ENCODE peak calls at places on chromosomes 13 and 19, in seven cellular contexts. M is CD8-positive, alpha-beta T cell; W is small intestine; F is uterus; B is K562; G is left ventricle myocardium inferior; N is transverse colon. R is an unnamed sample.

GRCh38 chr19:3536429-3537100 is 2.4 kb upstream of the TEKTIP1 start:
- DNase-seq in M (no peak), G (peak; percentile 45), B (no peak), N (no peak), F (no peak), W (no peak), R (peak; percentile 26)

GRCh38 chr13:24716446-24716845 is 36.2 kb downstream of the ATP12A start:
- DNase-seq in W (no peak), M (no peak), B (no peak), F (no peak), G (no peak), N (no peak), R (no peak)

GRCh38 chr19:8192227-8192820 is 16.8 kb upstream of the CERS4 start:
- DNase-seq in N (no peak), F (no peak), B (no peak), G (no peak), W (no peak), M (no peak), R (no peak)

GRCh38 chr19:41993612-41994483 is at the start of gene ATP1A3:
- DNase-seq in B (peak; percentile 95), W (peak; percentile 36), N (peak; percentile 52), M (peak; percentile 38), F (no peak), G (peak; percentile 67), R (peak; percentile 91)

GRCh38 chr13:67792151-67792665 is 562.1 kb upstream of the PCDH9 start:
- DNase-seq in M (no peak), G (no peak), W (no peak), B (no peak), N (no peak), F (no peak), R (no peak)

GRCh38 chr19:10625003-10625761 is at the start of gene SLC44A2:
- DNase-seq in G (peak; percentile 86), M (no peak), B (peak; percentile 21), W (peak; percentile 87), N (peak; percentile 93), F (peak; percentile 60), R (peak; percentile 53)

GRCh38 chr19:47663911-47664771 is 49.1 kb upstream of the EHD2 start:
- DNase-seq in M (no peak), F (peak; percentile 94), W (peak; percentile 82), B (peak; percentile 56), G (peak; percentile 66), N (peak; percentile 69), R (no peak)

GRCh38 chr13:19178901-19179593 is 2.6 kb downstream of the TUBA3C start:
- DNase-seq in W (no peak), N (no peak), M (no peak), B (no peak), G (peak; percentile 31), F (no peak), R (no peak)

GRCh38 chr19:42207767-42208259 is 9.7 kb downstream of the DEDD2 start:
- DNase-seq in F (no peak), M (no peak), W (no peak), G (no peak), N (no peak), B (peak; percentile 75), R (no peak)

GRCh38 chr13:73874460-73874859 is 259.7 kb downstream of the KLF12 start:
- DNase-seq in W (no peak), F (no peak), B (no peak), G (no peak), M (no peak), N (no peak), R (no peak)

GRCh38 chr13:108322206-108322824 is 52.8 kb downstream of the TNFSF13B start:
- DNase-seq in B (peak; percentile 10), W (peak; percentile 52), F (no peak), M (no peak), N (no peak), G (no peak), R (no peak)

GRCh38 chr13:99892189-99892588 is 79.4 kb downstream of the ZIC5 start:
- DNase-seq in G (no peak), N (no peak), B (no peak), F (no peak), W (no peak), M (no peak), R (no peak)

GRCh38 chr19:1806184-1807029 is 5.7 kb downstream of the ATP8B3 start:
- DNase-seq in B (no peak), F (no peak), W (no peak), G (no peak), N (no peak), M (no peak), R (no peak)

GRCh38 chr19:15673176-15673654 is 328 bp downstream of the CYP4F12 start:
- DNase-seq in W (peak; percentile 82), B (no peak), N (peak; percentile 43), G (peak; percentile 15), F (no peak), M (no peak), R (no peak)

GRCh38 chr19:48644839-48645651 is 942 bp downstream of the CA11 start:
- DNase-seq in N (peak; percentile 78), W (peak; percentile 77), B (peak; percentile 75), M (peak; percentile 56), F (peak; percentile 89), G (peak; percentile 72), R (peak; percentile 80)

GRCh38 chr13:75762066-75762937 is 126.2 kb downstream of the LMO7 start:
- DNase-seq in G (no peak), F (no peak), N (no peak), M (no peak), B (no peak), W (peak; percentile 71), R (no peak)

GRCh38 chr19:2381151-2381822 is 21.2 kb downstream of the TMPRSS9 start:
- DNase-seq in N (no peak), B (no peak), F (no peak), G (no peak), M (no peak), W (no peak), R (no peak)

GRCh38 chr19:10763828-10764339 is 46.0 kb downstream of the DNM2 start:
- DNase-seq in N (no peak), M (no peak), W (no peak), F (no peak), B (no peak), G (no peak), R (no peak)

GRCh38 chr19:10863107-10863700 is 8.1 kb upstream of the CARM1 start:
- DNase-seq in M (no peak), G (no peak), B (peak; percentile 63), N (no peak), W (peak; percentile 33), F (peak; percentile 42), R (no peak)

GRCh38 chr13:111515648-111516047 is 195.2 kb downstream of the TEX29 start:
- DNase-seq in F (no peak), G (no peak), B (no peak), W (no peak), M (no peak), N (no peak), R (no peak)

GRCh38 chr19:33758541-33759013 is 38.1 kb upstream of the KCTD15 start:
- DNase-seq in F (no peak), B (no peak), W (no peak), M (no peak), G (no peak), N (no peak), R (no peak)

GRCh38 chr19:18281082-18282020 is at the start of gene JUND:
- DNase-seq in F (peak; percentile 98), B (peak; percentile 96), G (peak; percentile 99), W (peak; percentile 96), N (peak; percentile 98), M (peak; percentile 95), R (peak; percentile 99)

GRCh38 chr19:18279516-18280246 is 1.7 kb downstream of the JUND start:
- DNase-seq in G (peak; percentile 91), W (peak; percentile 96), F (peak; percentile 94), N (peak; percentile 94), B (peak; percentile 95), M (peak; percentile 86), R (peak; percentile 94)

GRCh38 chr19:18280247-18281081 is 958 bp downstream of the JUND start:
- DNase-seq in G (peak; percentile 76), M (peak; percentile 77), B (peak; percentile 85), W (peak; percentile 83), N (peak; percentile 87), F (peak; percentile 76), R (peak; percentile 84)

GRCh38 chr19:18279266-18279515 is 2.2 kb downstream of the JUND start:
- DNase-seq in B (no peak), G (no peak), F (no peak), M (no peak), N (no peak), W (no peak), R (no peak)

DNA sequence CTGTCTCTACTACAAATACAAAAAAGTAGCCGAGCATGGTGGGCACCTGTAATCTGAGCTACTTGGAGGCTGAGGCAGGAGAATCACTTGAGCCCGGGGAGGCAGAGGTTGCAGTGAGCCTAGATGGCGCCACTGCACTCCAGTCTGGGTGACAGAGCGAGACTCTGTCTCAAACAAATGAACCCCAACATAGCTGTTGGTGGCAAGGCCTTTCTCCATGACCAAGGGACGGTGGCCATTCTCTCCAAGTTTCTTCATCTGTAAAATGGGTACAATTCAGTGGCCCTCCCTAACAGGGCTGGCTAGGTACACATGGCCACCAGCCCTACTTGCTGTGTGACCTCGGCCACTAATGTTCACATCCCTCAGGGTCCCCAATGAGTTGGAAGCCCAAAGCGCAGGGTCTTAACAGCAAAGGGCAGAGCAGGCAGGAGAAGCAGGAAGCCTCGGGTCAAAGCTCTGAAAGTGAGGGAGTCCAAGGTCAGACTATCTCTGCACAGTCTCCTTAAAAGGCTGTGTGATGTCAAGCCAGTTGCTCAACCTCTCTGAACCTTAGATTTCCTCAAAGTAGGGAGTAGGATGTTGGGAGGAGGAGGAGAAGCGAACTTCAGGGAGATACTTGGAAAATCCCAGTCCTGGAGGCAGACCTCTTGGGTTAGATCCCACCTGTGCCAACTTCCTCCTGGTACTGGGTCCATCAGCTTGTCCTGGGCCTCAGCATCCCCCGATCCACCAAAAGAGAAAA is 2.7 kb downstream of the JUND start:
- DNase-seq in B (no peak), N (peak; percentile 55), G (no peak), M (no peak), W (peak; percentile 53), F (no peak), R (no peak)
- H3K4me1 ChIP-seq in B (peaks cover 27% of the 10 kb centered on the region), N (peaks cover 56% of the 10 kb centered on the region), G (peaks cover 80% of the 10 kb centered on the region), M (peaks cover 43% of the 10 kb centered on the region), W (peaks cover 2% of the 10 kb centered on the region), F (peaks cover 26% of the 10 kb centered on the region), R (peaks cover 9% of the 10 kb centered on the region)

GRCh38 chr13:29835280-29836061 is 14.9 kb downstream of the UBL3 start:
- DNase-seq in G (no peak), B (no peak), W (no peak), F (no peak), N (no peak), M (no peak), R (no peak)
- H3K4me1 ChIP-seq in G (peaks cover 33% of the 10 kb centered on the region), B (no peaks in the 10 kb centered on the region), W (no peaks in the 10 kb centered on the region), F (no peaks in the 10 kb centered on the region), N (no peaks in the 10 kb centered on the region), M (peaks cover 11% of the 10 kb centered on the region), R (no peaks in the 10 kb centered on the region)

GRCh38 chr19:38684078-38684861 is 36.8 kb downstream of the ACTN4 start:
- DNase-seq in M (no peak), W (peak; percentile 97), F (peak; percentile 88), N (peak; percentile 87), B (peak; percentile 56), G (peak; percentile 52), R (no peak)
- H3K4me1 ChIP-seq in M (peaks cover 44% of the 10 kb centered on the region), W (peaks cover 26% of the 10 kb centered on the region), F (peaks cover 39% of the 10 kb centered on the region), N (peaks cover 85% of the 10 kb centered on the region), B (peaks cover 91% of the 10 kb centered on the region), G (peaks cover 100% of the 10 kb centered on the region), R (peaks cover 7% of the 10 kb centered on the region)

DNA sequence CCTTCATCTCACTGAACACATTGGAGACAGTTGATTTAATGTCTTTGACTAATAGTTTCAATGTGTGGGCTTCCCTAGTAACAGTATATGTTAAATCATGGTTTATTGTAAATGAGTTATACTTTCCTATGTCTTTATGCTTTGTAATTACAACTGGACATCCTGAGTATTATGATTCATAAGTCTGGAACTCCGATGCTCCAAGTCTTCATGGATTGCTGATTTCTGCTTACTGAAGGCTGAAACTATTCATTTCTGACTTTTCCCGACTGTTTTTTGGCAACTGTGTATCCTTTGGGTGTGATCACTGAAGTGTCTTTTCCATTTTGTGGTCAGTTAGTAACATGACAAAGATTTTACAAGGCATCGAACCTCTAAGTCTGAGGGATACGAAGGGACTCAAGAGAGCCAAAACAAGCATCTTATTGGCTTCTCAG is 20.0 kb upstream of the CD70 start:
- DNase-seq in B (no peak), W (no peak), M (no peak), F (no peak), N (no peak), G (no peak), R (no peak)
- H3K4me1 ChIP-seq in B (no peaks in the 10 kb centered on the region), W (no peaks in the 10 kb centered on the region), M (no peaks in the 10 kb centered on the region), F (no peaks in the 10 kb centered on the region), N (no peaks in the 10 kb centered on the region), G (no peaks in the 10 kb centered on the region), R (no peaks in the 10 kb centered on the region)

R was measured in BE2C.